ENCODE peak calls at places on chromosomes 2 and 18, in five cellular contexts. O is fibroblast of the aortic adventitia, V is choroid plexus epithelial cell, U is dorsolateral prefrontal cortex, Q is IMR-90. X is an unnamed sample.

GRCh38 chr2:215367647-215368492 is 56.0 kb downstream of the ATIC start:
- DNase-seq in U (no peak), Q (peak), V (peak), O (peak), X (no peak)

GRCh38 chr2:231245253-231246094 is 47.0 kb downstream of the ARMC9 start:
- DNase-seq in Q (no peak), V (peak), U (no peak), O (no peak), X (peak)

GRCh38 chr18:34158881-34159690 is 65.6 kb downstream of the NOL4 start:
- DNase-seq in O (no peak), U (peak), Q (peak), V (peak), X (no peak)

GRCh38 chr2:27408601-27409320 is 630 bp downstream of the PPM1G start:
- DNase-seq in U (no peak), V (no peak), Q (no peak), O (peak), X (no peak)

GRCh38 chr2:64876137-64876647 is 113.0 kb upstream of the SLC1A4 start:
- DNase-seq in U (no peak), Q (peak), O (peak), V (peak), X (peak)

GRCh38 chr2:206154197-206154596 is 5.0 kb downstream of the NDUFS1 start:
- DNase-seq in U (no peak), Q (no peak), O (no peak), V (no peak), X (peak)

GRCh38 chr2:226756131-226756530 is 43.5 kb downstream of the IRS1 start:
- DNase-seq in U (no peak), Q (peak), O (peak), V (peak), X (peak)

GRCh38 chr2:106108351-106108750 is 85.8 kb downstream of the UXS1 start:
- DNase-seq in V (peak), Q (peak), O (peak), U (peak), X (peak)

GRCh38 chr2:230423851-230424458 is 8.0 kb downstream of the SP100 start:
- DNase-seq in U (no peak), Q (peak), O (peak), V (peak), X (peak)

GRCh38 chr2:172434821-172435607 is 7.6 kb downstream of the ITGA6 start:
- DNase-seq in Q (peak), V (no peak), U (no peak), O (no peak), X (no peak)

GRCh38 chr2:230938516-230939065 is 13.5 kb upstream of the GPR55 start:
- DNase-seq in O (no peak), V (no peak), U (peak), Q (no peak), X (no peak)

GRCh38 chr2:105072039-105072438 is 34.2 kb downstream of the MRPS9 start:
- DNase-seq in O (no peak), V (peak), Q (no peak), U (no peak), X (no peak)

GRCh38 chr18:56333846-56334245 is 304.5 kb downstream of the TXNL1 start:
- DNase-seq in Q (peak), V (no peak), U (no peak), O (peak), X (no peak)

GRCh38 chr2:77519888-77520506 is 2.2 kb downstream of the LRRTM4 start:
- DNase-seq in U (no peak), V (no peak), O (no peak), Q (no peak), X (no peak)

GRCh38 chr2:205704101-205704741 is 21.9 kb downstream of the NRP2 start:
- DNase-seq in U (no peak), O (no peak), V (peak), Q (peak), X (no peak)

GRCh38 chr2:190663839-190664238 is 15.0 kb downstream of the NAB1 start:
- DNase-seq in U (no peak), Q (peak), O (no peak), V (peak), X (no peak)

GRCh38 chr2:113173563-113174368 is at the start of gene PSD4:
- DNase-seq in V (peak), Q (no peak), U (peak), O (no peak), X (no peak)

GRCh38 chr18:67001052-67001451 is 397.2 kb upstream of the CDH19 start:
- DNase-seq in Q (no peak), O (no peak), U (no peak), V (no peak), X (no peak)

GRCh38 chr18:56696966-56697365 is 45.8 kb downstream of the WDR7 start:
- DNase-seq in Q (peak), O (peak), U (no peak), V (peak), X (peak)

GRCh38 chr2:61275575-61276184 is 113.7 kb downstream of the C2orf74 start:
- DNase-seq in O (no peak), Q (no peak), U (no peak), V (no peak), X (no peak)

GRCh38 chr2:237264480-237265219 is 149.3 kb downstream of the COL6A3 start:
- DNase-seq in V (peak), O (peak), U (no peak), Q (peak), X (no peak)

GRCh38 chr18:47413327-47413726 is 161.9 kb upstream of the SKOR2 start:
- DNase-seq in V (no peak), Q (no peak), O (peak), U (no peak), X (no peak)

GRCh38 chr18:69787825-69788547 is 159.7 kb downstream of the CD226 start:
- DNase-seq in O (peak), Q (peak), U (no peak), V (peak), X (peak)

GRCh38 chr2:19673213-19673791 is 228.5 kb downstream of the TTC32 start:
- DNase-seq in O (peak), V (peak), Q (peak), U (no peak), X (peak)

GRCh38 chr2:233424028-233424951 is 70.0 kb downstream of the DGKD start:
- DNase-seq in U (no peak), Q (no peak), V (no peak), O (peak), X (no peak)

GRCh38 chr2:179274749-179275148 is 10.1 kb upstream of the SESTD1 start:
- DNase-seq in V (no peak), U (no peak), O (no peak), Q (peak), X (no peak)

GRCh38 chr2:216017365-216017764 is 4.0 kb upstream of the MREG start:
- DNase-seq in Q (peak), V (peak), U (no peak), O (no peak), X (no peak)

GRCh38 chr2:42804338-42804737 is 12.0 kb upstream of the HAAO start:
- DNase-seq in V (peak), Q (peak), U (no peak), O (peak), X (peak)

GRCh38 chr2:110881908-110882307 is 149.5 kb downstream of the ACOXL start:
- DNase-seq in U (no peak), Q (no peak), V (no peak), O (no peak), X (no peak)

GRCh38 chr2:203683932-203684556 is 22.4 kb upstream of the CD28 start:
- DNase-seq in O (peak), U (no peak), V (peak), Q (peak), X (peak)

GRCh38 chr18:74115046-74115445 is 32.6 kb downstream of the FBXO15 start:
- DNase-seq in Q (peak), O (peak), U (no peak), V (peak), X (peak)

GRCh38 chr2:152864601-152865000 is 146.2 kb downstream of the ARL6IP6 start:
- DNase-seq in V (no peak), O (no peak), U (no peak), Q (no peak), X (no peak)

GRCh38 chr2:152863826-152864225 is 145.4 kb downstream of the ARL6IP6 start:
- DNase-seq in V (no peak), O (no peak), U (no peak), Q (no peak), X (no peak)

DNA sequence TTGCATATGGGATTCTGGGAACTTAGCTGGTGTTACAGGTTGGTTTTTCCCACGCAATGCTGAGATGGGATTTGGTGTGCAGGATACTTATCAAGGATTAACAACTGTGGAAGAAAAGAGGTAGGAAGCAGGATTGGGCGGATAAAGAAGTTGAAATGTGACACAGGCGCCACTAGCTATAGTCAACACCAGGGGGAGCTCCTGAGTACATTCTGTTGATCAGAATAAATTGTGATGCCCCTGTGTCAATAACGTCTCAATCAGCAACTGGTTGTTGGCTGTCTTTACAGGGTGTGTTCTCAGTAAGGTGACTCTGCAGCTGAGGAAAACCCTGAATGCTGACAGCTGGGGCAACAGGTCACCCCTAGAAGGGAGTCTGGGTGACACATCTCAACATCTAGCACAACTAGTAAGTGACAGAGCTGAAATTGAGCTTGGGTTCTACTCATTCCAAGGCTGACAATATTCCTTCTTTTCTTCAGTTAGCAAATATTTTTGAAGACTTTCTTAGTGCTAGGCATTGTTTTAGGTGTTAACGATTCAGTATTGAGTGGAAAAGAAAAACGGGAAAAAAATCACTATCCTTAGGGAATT is 143.0 kb downstream of the ARL6IP6 start:
- DNase-seq in V (peak), Q (peak), U (no peak), O (peak), X (peak)
- TF ChIP-seq CTCF in V (peak), Q (peak), U (peak), O (peak), X (peak)

DNA sequence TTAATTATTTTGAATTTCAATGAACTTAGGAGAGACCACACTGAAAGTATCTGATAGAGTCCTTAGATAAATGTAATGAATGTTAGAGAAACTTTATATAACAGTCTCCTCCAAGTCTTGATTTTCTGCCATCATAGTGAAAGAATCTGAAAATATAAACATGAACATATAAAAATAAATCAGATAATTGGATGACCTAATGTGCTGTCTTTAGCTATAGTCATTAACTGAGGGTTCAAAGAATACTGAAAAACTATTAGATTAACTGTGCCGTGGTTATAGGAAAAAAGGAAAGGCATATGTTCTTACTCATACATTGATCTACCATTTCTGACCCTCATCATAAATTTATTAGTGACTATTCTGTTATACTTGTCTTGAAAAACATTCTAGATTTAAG is 47.0 kb upstream of the SPAG16 start:
- DNase-seq in O (no peak), Q (peak), V (no peak), U (no peak), X (no peak)
- H3K4me3 ChIP-seq in O (no peak), Q (no peak), V (no peak), U (no peak), X (no peak)

GRCh38 chr2:6866982-6867381 is 1.3 kb upstream of the CMPK2 start:
- DNase-seq in V (no peak), O (no peak), U (no peak), Q (no peak), X (no peak)

GRCh38 chr2:6864938-6865345 is 765 bp downstream of the CMPK2 start:
- DNase-seq in Q (no peak), V (peak), U (no peak), O (no peak), X (peak)

GRCh38 chr2:6866239-6866745 is 585 bp upstream of the CMPK2 start:
- DNase-seq in O (peak), U (no peak), V (peak), Q (peak), X (peak)

GRCh38 chr2:6864251-6864758 is 1.4 kb downstream of the CMPK2 start:
- DNase-seq in U (no peak), O (no peak), V (peak), Q (no peak), X (no peak)

GRCh38 chr2:6865346-6866238 is at the start of gene CMPK2:
- DNase-seq in Q (peak), O (peak), U (peak), V (peak), X (peak)
- TF ChIP-seq CTCF in Q (no peak), O (no peak), U (peak), V (no peak), X (no peak)

DNA sequence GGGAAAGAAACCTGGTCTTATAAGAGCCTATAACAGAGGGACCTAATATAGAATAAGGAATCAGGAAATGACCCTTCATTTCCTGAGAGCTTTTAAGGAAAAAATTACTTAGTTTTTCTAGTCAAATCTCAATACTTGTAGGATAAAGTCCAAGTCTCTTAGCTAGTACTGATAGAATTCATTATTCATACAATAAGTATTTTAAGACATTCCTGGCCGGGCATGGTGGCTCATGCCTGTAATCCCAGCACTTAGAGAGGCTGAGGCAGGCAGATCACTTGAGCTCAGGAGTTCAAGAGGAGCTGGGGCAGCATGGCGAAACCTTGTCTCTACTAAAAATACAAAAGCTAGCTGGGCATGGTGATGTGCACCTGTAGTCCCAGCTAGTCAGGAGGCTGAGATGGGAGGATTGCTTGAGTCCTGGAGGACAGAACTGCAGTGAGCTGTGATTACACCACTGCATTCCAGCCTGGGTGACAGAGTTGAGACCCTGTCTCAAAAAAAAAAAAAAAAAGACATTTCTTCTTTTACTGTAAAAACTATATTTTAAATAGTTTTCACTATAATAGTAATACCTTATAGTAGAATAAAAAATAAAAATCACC is 3.2 kb downstream of the RAB3GAP1 start:
- DNase-seq in U (no peak), Q (peak), V (peak), O (peak), X (peak)
- H3K4me3 ChIP-seq in U (no peak), Q (no peak), V (no peak), O (no peak), X (no peak)

GRCh38 chr2:66432801-66433694 is 1.9 kb upstream of the MEIS1 start:
- DNase-seq in U (peak), V (peak), Q (peak), O (peak), X (peak)
- TF ChIP-seq CTCF in U (peak), V (no peak), Q (no peak), O (no peak), X (no peak)

GRCh38 chr2:235669269-235669831 is 175.5 kb downstream of the AGAP1 start:
- DNase-seq in O (peak), V (peak), Q (peak), U (peak), X (peak)

GRCh38 chr2:235668782-235669181 is 174.9 kb downstream of the AGAP1 start:
- DNase-seq in O (no peak), Q (no peak), U (no peak), V (no peak), X (no peak)

GRCh38 chr2:235670974-235671787 is 177.3 kb downstream of the AGAP1 start:
- DNase-seq in O (no peak), Q (no peak), V (no peak), U (peak), X (no peak)

GRCh38 chr2:235672720-235673119 is 178.9 kb downstream of the AGAP1 start:
- DNase-seq in O (no peak), V (no peak), U (no peak), Q (no peak), X (no peak)

DNA sequence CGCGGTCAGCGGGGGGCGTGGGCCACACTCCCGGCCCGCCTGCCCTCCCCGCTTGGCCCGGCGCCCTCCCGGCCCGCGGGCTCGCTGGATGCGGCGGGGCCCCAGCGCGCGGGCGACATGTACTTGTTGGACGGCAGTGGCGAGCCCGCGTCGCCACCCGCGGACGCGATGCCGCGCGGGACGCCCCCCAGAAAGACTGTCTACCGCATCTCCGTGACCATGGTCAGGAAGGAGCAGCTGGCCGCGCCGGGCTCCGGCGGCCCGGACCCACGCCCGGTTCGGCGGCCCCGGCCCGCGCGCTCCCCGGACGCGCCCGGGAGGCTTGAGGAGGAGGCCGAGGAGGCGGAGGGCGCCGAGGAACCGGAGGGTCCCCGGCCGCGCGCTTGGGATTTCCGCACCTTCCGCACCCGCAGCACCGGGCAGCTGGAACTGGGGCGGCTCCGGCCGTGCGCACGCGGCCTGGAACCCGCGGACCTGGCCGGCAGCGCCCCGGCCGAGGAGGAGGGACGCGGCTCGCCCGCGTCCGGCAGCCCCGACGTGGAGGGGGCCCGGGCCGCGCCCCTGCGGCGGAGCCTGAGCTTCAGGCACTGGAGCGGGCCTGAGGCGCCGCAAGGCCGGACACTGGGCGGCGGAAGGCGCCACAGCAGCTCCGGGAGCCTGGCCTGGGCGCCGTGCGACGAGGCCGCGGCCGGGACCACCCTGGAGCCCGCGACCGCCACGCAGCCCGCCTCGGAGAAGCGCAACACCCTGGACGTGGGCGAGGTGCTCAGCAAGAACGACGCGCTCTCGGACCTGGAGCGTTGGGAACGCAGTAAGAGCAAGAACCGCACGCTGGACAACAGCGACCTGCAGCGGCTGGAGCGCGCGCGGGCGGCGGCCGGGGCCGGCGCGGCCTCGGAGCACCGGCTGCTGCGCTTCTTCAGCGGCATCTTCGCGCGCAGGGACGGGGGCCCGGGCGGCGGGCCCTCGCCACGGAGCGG is 176.4 kb downstream of the AGAP1 start:
- DNase-seq in U (peak), O (peak), Q (peak), V (peak), X (peak)
- H3K4me3 ChIP-seq in U (peak), O (peak), Q (peak), V (peak), X (peak)